ENCODE peak calls at places on chromosome 1, in nine cellular contexts. J is AG04450, E is endodermal cell, Q is GM23248, U is ascending aorta, F is dorsolateral prefrontal cortex, A is right atrium auricular region, P is right cardiac atrium, L is testis. X is an unnamed sample.
A peak's percentile ranks its signal among the peaks of the same experiment; 100 is the strongest.

GRCh38 chr1:156126043-156126700 is 11.7 kb downstream of the LMNA start:
- DNase-seq in J (peak; percentile 90), E (peak; percentile 91), Q (peak; percentile 98), U (peak; percentile 91), F (peak; percentile 73), A (peak; percentile 98), P (peak; percentile 97), L (peak; percentile 78), X (peak; percentile 95)

GRCh38 chr1:81221564-81221963 is 579.2 kb upstream of the ADGRL2 start:
- DNase-seq in J (no peak), E (no peak), Q (no peak), U (no peak), F (no peak), A (no peak), P (peak; percentile 11), L (no peak), X (no peak)

GRCh38 chr1:173410794-173411236 is 66.3 kb upstream of the PRDX6 start:
- DNase-seq in J (no peak), E (no peak), Q (no peak), U (no peak), F (no peak), A (no peak), P (no peak), L (no peak), X (no peak)

GRCh38 chr1:6208723-6209660 is 3.1 kb downstream of the RNF207 start:
- DNase-seq in J (no peak), E (peak; percentile 81), Q (peak; percentile 83), U (no peak), F (peak; percentile 63), A (no peak), P (peak; percentile 53), L (peak; percentile 30), X (no peak)

GRCh38 chr1:113804421-113805255 is 7.6 kb downstream of the RSBN1 start:
- DNase-seq in J (peak; percentile 52), E (no peak), Q (peak; percentile 82), U (no peak), F (no peak), A (no peak), P (peak; percentile 17), L (no peak), X (peak; percentile 51)

GRCh38 chr1:97074771-97075170 is 353.2 kb downstream of the PTBP2 start:
- DNase-seq in J (no peak), E (no peak), Q (no peak), U (no peak), F (no peak), A (no peak), P (no peak), L (no peak), X (no peak)

GRCh38 chr1:37892151-37893047 is 33.0 kb upstream of the MTF1 start:
- DNase-seq in J (peak; percentile 10), E (no peak), Q (peak; percentile 72), U (no peak), F (no peak), A (no peak), P (no peak), L (no peak), X (peak; percentile 14)

GRCh38 chr1:243950166-243950565 is 100.1 kb upstream of the AKT3 start:
- DNase-seq in J (peak; percentile 77), E (no peak), Q (peak; percentile 82), U (no peak), F (no peak), A (no peak), P (no peak), L (no peak), X (peak; percentile 83)

GRCh38 chr1:235093013-235093618 is 35.5 kb downstream of the TOMM20 start:
- DNase-seq in J (no peak), E (peak; percentile 91), Q (peak; percentile 78), U (no peak), F (peak; percentile 68), A (no peak), P (peak; percentile 60), L (peak; percentile 72), X (peak; percentile 68)

GRCh38 chr1:241518447-241519307 is 878 bp downstream of the FH start:
- DNase-seq in J (no peak), E (no peak), Q (peak; percentile 72), U (no peak), F (peak; percentile 43), A (no peak), P (peak; percentile 30), L (no peak), X (peak; percentile 18)

DNA sequence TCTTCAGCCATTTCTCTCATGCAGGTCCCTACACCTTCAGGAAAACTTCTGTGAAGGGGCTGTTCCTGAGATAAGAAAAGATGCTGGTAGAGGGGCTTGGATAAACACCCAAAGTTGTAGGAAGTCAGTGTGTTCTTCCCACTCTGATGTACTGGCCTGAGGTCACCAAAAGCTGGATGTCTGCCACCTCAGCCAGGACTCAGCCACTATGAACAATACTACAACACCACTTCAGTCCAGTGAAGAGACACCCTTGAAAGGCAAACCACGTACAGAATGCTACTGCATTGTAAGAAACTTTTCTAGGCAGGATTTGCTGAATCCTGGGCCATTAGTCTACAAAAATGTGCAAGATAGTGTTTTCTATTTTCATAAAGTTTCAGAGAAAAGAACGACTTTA is 2.4 kb downstream of the PTPN14 start:
- DNase-seq in J (no peak), E (no peak), Q (peak; percentile 77), U (no peak), F (no peak), A (peak; percentile 79), P (peak; percentile 64), L (peak; percentile 86), X (peak; percentile 56)
- H3K4me3 ChIP-seq in J (peak overlapping the region; percentile 96), E (peak overlapping the region; percentile 92), Q (peak overlapping the region; percentile 91), U (peak overlapping the region; percentile 90), F (no peak overlapping the region), A (peak overlapping the region; percentile 74), P (peak overlapping the region; percentile 17), L (no peak overlapping the region), X (peak overlapping the region; percentile 91)

DNA sequence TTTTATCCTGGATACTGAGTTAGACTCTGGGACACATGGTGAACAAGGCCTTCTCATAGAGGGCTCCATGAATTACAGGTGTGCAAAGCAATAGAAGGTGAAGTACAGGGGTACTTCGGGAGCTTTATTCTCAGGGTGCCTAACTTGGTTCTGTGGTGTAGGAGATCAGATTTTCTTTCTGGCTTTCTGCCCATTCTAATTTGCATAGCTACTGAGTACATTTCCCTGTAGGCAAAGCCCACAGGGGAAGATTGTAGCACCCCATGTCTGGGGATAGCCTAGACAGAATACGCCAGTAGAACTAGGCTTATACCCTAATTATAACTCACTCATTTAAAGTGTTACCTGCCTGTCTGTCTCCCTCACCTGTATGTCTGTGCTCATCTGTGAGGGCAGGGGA is 49.7 kb downstream of the PGM1 start:
- DNase-seq in J (no peak), E (no peak), Q (no peak), U (no peak), F (no peak), A (no peak), P (no peak), L (no peak), X (no peak)
- H3K27ac ChIP-seq in J (no peak overlapping the region), E (no peak overlapping the region), Q (no peak overlapping the region), U (no peak overlapping the region), F (no peak overlapping the region), A (peak overlapping the region; percentile 77), P (no peak overlapping the region), L (no peak overlapping the region), X (no peak overlapping the region)

DNA sequence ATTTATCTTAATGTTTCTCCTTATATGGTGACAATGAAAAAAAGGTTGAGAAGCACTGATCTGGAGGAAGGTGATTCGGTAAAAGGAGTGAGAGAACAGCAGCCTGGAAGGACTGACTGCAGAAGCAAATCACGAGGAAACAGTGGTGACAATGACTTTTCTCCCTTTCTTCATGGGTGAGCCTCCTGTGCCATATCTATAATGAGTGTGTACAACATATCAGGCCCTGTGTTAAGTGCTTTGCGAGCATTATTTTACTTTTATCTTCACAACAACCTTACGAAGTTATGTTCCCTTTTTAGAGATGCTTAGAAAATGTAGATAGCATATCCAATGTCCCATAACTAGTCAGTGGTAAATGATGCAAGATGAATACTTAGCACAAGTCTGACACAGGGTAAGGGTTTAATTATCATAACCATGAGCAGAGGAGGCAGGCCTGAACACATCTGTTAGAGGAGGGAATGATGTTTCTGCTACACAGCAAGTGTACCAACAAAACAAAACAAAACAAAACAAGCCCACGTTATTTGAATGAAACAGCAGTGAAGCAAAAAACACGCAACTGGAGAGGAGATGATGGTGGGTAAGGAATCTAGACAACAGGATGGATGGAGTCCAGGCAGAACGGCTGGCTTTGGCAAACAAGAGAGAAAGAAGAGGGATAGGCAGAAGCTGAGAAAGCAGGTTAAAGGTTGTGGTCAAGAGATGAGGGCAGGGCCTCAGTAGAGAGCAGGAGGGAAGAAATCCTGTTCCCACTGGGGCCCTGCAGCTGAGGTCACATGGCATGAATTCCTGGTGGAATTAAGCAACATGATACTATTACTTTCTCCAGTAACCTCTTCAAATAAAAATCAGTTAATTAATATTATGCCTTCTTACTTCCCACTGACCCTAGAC is 29.6 kb downstream of the GNG12 start:
- DNase-seq in J (no peak), E (no peak), Q (peak; percentile 46), U (no peak), F (no peak), A (no peak), P (no peak), L (no peak), X (no peak)
- H3K4me3 ChIP-seq in J (no peak overlapping the region), E (no peak overlapping the region), Q (no peak overlapping the region), U (no peak overlapping the region), F (no peak overlapping the region), A (no peak overlapping the region), P (no peak overlapping the region), L (no peak overlapping the region), X (no peak overlapping the region)

GRCh38 chr1:58982259-58982998 is 198.6 kb upstream of the JUN start:
- DNase-seq in J (no peak), E (peak; percentile 89), Q (peak; percentile 18), U (no peak), F (no peak), A (no peak), P (peak; percentile 36), L (no peak), X (no peak)
- H3K27ac ChIP-seq in J (no peak overlapping the region), E (no peak overlapping the region), Q (no peak overlapping the region), U (no peak overlapping the region), F (no peak overlapping the region), A (peak overlapping the region; percentile 50), P (peak overlapping the region; percentile 39), L (no peak overlapping the region), X (no peak overlapping the region)

DNA sequence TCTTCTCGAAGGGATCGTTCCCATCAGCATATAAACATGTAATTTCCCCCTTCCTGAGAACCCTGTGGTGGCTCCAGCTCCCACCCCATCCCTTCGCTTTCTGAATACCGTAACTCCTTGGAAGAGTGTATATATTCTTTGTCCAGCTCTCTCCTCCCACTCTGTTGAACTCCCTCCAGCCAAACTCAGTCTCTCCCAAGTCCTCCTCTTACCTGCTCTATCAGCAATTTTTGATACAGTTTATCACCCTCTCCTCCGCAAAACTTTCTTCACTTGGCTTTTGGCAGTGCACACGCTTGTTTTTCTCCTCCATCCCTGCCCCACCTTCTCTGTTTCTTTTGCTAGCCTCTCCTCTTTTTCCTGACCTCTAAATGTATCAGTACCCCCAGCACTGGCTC is 109.9 kb upstream of the SLC25A33 start:
- DNase-seq in J (no peak), E (no peak), Q (no peak), U (no peak), F (no peak), A (no peak), P (no peak), L (peak; percentile 82), X (no peak)
- H3K4me3 ChIP-seq in J (peak overlapping the region; percentile 71), E (peak overlapping the region; percentile 91), Q (peak overlapping the region; percentile 74), U (peak overlapping the region; percentile 49), F (peak overlapping the region; percentile 68), A (peak overlapping the region; percentile 61), P (peak overlapping the region; percentile 42), L (peak overlapping the region; percentile 58), X (peak overlapping the region; percentile 76)

X was measured in brain microvascular endothelial cell.